ENCODE peak calls at places on chromosome 7, in five cellular contexts. One of them, this sample, is unnamed.

GRCh38 chr7:4730971-4731370 is 44.5 kb upstream of the AP5Z1 start:
- DNase-seq in CD8-positive, alpha-beta memory T cell: peak; percentile 42
- DNase-seq in hepatocyte: no peak
- DNase-seq in fibroblast of pulmonary artery: no peak
- DNase-seq in cardiac muscle cell: no peak
- DNase-seq in this sample: no peak

GRCh38 chr7:151699147-151699546 is 177.8 kb downstream of the PRKAG2 start:
- DNase-seq in CD8-positive, alpha-beta memory T cell: no peak
- DNase-seq in hepatocyte: no peak
- DNase-seq in cardiac muscle cell: peak; percentile 99
- DNase-seq in fibroblast of pulmonary artery: peak; percentile 91
- DNase-seq in this sample: no peak

GRCh38 chr7:135499818-135500217 is 10.1 kb downstream of the CNOT4 start:
- DNase-seq in CD8-positive, alpha-beta memory T cell: no peak
- DNase-seq in cardiac muscle cell: peak; percentile 46
- DNase-seq in fibroblast of pulmonary artery: peak; percentile 36
- DNase-seq in hepatocyte: no peak
- DNase-seq in this sample: no peak

GRCh38 chr7:156156734-156157408 is 344.6 kb upstream of the SHH start:
- DNase-seq in CD8-positive, alpha-beta memory T cell: no peak
- DNase-seq in hepatocyte: peak; percentile 61
- DNase-seq in cardiac muscle cell: no peak
- DNase-seq in fibroblast of pulmonary artery: no peak
- DNase-seq in this sample: no peak

GRCh38 chr7:86645174-86645566 is 1.5 kb downstream of the GRM3 start:
- DNase-seq in CD8-positive, alpha-beta memory T cell: no peak
- DNase-seq in cardiac muscle cell: no peak
- DNase-seq in fibroblast of pulmonary artery: no peak
- DNase-seq in hepatocyte: no peak
- DNase-seq in this sample: no peak

GRCh38 chr7:491958-492713 is 27.5 kb downstream of the PDGFA start:
- DNase-seq in CD8-positive, alpha-beta memory T cell: no peak
- DNase-seq in hepatocyte: no peak
- DNase-seq in cardiac muscle cell: no peak
- DNase-seq in fibroblast of pulmonary artery: no peak
- DNase-seq in this sample: no peak

GRCh38 chr7:104207731-104208420 is at the start of gene ORC5:
- DNase-seq in CD8-positive, alpha-beta memory T cell: peak; percentile 75
- DNase-seq in cardiac muscle cell: peak; percentile 91
- DNase-seq in hepatocyte: peak; percentile 80
- DNase-seq in fibroblast of pulmonary artery: peak; percentile 85
- DNase-seq in this sample: peak; percentile 38

GRCh38 chr7:101094791-101095375 is 9.6 kb downstream of the TRIM56 start:
- DNase-seq in CD8-positive, alpha-beta memory T cell: no peak
- DNase-seq in cardiac muscle cell: peak; percentile 79
- DNase-seq in fibroblast of pulmonary artery: peak; percentile 81
- DNase-seq in hepatocyte: peak; percentile 62
- DNase-seq in this sample: peak; percentile 47

GRCh38 chr7:94375713-94376112 is 19.0 kb upstream of the COL1A2 start:
- DNase-seq in cardiac muscle cell: peak; percentile 99
- DNase-seq in fibroblast of pulmonary artery: peak; percentile 99
- DNase-seq in hepatocyte: peak; percentile 75
- DNase-seq in CD8-positive, alpha-beta memory T cell: no peak
- DNase-seq in this sample: no peak

GRCh38 chr7:89200758-89201157 is 405.2 kb upstream of the TEX47 start:
- DNase-seq in hepatocyte: no peak
- DNase-seq in cardiac muscle cell: no peak
- DNase-seq in fibroblast of pulmonary artery: no peak
- DNase-seq in CD8-positive, alpha-beta memory T cell: no peak
- DNase-seq in this sample: no peak

GRCh38 chr7:2687338-2687869 is 598 bp upstream of the AMZ1 start:
- DNase-seq in CD8-positive, alpha-beta memory T cell: no peak
- DNase-seq in hepatocyte: no peak
- DNase-seq in fibroblast of pulmonary artery: peak; percentile 27
- DNase-seq in cardiac muscle cell: peak; percentile 44
- DNase-seq in this sample: no peak

GRCh38 chr7:133829336-133829897 is 297.7 kb upstream of the LRGUK start:
- DNase-seq in fibroblast of pulmonary artery: no peak
- DNase-seq in CD8-positive, alpha-beta memory T cell: no peak
- DNase-seq in hepatocyte: no peak
- DNase-seq in cardiac muscle cell: no peak
- DNase-seq in this sample: no peak

GRCh38 chr7:23467281-23467680 is 3.0 kb downstream of the IGF2BP3 start:
- DNase-seq in cardiac muscle cell: no peak
- DNase-seq in CD8-positive, alpha-beta memory T cell: no peak
- DNase-seq in hepatocyte: peak; percentile 10
- DNase-seq in fibroblast of pulmonary artery: no peak
- DNase-seq in this sample: no peak

GRCh38 chr7:2823124-2823523 is 21.0 kb downstream of the GNA12 start:
- DNase-seq in CD8-positive, alpha-beta memory T cell: no peak
- DNase-seq in fibroblast of pulmonary artery: peak; percentile 33
- DNase-seq in hepatocyte: no peak
- DNase-seq in cardiac muscle cell: peak; percentile 49
- DNase-seq in this sample: no peak

GRCh38 chr7:47669178-47669878 is 87.4 kb upstream of the TNS3 start:
- DNase-seq in CD8-positive, alpha-beta memory T cell: no peak
- DNase-seq in cardiac muscle cell: peak; percentile 93
- DNase-seq in hepatocyte: peak; percentile 77
- DNase-seq in fibroblast of pulmonary artery: peak; percentile 92
- DNase-seq in this sample: peak; percentile 46

GRCh38 chr7:19105546-19105945 is 11.9 kb downstream of the TWIST1 start:
- DNase-seq in CD8-positive, alpha-beta memory T cell: no peak
- DNase-seq in hepatocyte: no peak
- DNase-seq in fibroblast of pulmonary artery: no peak
- DNase-seq in cardiac muscle cell: no peak
- DNase-seq in this sample: no peak
- H3K4me3 ChIP-seq in CD8-positive, alpha-beta memory T cell: no peak overlapping the region
- H3K4me3 ChIP-seq in hepatocyte: peak overlapping the region; percentile 24
- H3K4me3 ChIP-seq in fibroblast of pulmonary artery: no peak overlapping the region
- H3K4me3 ChIP-seq in cardiac muscle cell: no peak overlapping the region
- H3K4me3 ChIP-seq in this sample: no peak overlapping the region

DNA sequence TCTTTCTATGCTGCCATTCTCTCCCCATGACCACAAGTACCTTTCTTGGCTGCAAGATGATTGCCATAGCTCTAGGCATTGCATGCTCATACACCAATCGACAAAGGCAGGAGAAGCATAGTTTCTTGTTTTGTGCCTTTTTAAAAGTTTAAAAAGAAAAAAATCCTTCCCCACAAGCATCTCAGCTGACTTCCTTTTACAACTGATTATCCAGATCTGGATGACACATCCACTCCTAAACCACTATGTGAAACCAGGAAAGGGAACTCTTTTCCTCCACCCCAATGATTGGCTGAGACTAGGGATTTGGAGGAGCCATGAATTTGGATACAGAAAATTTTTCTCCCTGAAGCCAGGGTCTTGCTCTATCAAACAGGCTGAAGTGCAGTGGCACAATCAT is 14.5 kb upstream of the LRRC4 start:
- DNase-seq in hepatocyte: no peak
- DNase-seq in fibroblast of pulmonary artery: peak; percentile 37
- DNase-seq in CD8-positive, alpha-beta memory T cell: no peak
- DNase-seq in cardiac muscle cell: peak; percentile 38
- DNase-seq in this sample: no peak
- H3K4me3 ChIP-seq in hepatocyte: no peak overlapping the region
- H3K4me3 ChIP-seq in fibroblast of pulmonary artery: no peak overlapping the region
- H3K4me3 ChIP-seq in CD8-positive, alpha-beta memory T cell: no peak overlapping the region
- H3K4me3 ChIP-seq in cardiac muscle cell: no peak overlapping the region
- H3K4me3 ChIP-seq in this sample: no peak overlapping the region

DNA sequence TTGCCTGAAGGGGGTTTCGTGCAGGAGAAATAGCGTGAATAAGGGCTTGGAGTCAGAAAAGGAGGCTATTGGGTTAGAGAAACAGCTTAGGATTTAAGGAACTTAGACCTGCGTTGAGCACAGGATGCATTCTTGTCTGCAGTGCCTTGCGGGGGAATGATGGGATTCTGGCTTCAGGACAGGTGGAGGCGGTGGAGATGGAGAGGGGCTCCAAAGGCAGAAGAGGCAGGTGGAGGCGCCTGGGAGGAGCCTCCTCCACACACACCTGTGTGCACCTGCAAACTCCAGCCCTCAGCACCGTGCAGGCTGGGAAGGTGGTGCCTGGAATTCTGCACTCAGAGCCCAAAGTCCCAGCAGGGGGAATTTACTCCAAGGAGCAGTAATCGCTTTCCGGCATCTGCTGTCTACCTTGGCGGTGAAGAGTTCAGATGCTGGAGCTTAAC is 1.8 kb downstream of the CLIP2 start:
- DNase-seq in CD8-positive, alpha-beta memory T cell: no peak
- DNase-seq in cardiac muscle cell: no peak
- DNase-seq in fibroblast of pulmonary artery: no peak
- DNase-seq in hepatocyte: no peak
- DNase-seq in this sample: no peak
- H3K4me3 ChIP-seq in CD8-positive, alpha-beta memory T cell: no peak overlapping the region
- H3K4me3 ChIP-seq in cardiac muscle cell: no peak overlapping the region
- H3K4me3 ChIP-seq in fibroblast of pulmonary artery: peak overlapping the region; percentile 82
- H3K4me3 ChIP-seq in hepatocyte: peak overlapping the region; percentile 98
- H3K4me3 ChIP-seq in this sample: no peak overlapping the region

DNA sequence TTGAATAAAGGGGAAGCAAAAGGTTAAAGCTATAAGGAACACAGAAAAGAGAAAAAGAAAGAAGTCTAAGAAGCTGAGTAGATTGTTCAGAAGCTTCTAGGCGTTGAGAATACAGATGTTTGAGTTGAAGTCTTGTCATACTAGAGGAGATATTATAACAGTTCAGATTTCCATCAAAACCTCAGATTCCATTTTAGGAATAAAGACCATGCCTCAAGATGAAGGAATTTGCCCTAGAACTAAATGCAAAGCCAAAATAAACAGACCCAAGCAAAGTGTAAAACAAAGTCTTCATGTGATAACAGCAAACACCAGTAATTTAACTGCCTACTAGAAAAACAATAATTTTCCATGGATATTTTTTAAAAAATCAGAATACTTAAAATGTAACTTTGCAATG is 476.5 kb upstream of the POT1 start:
- DNase-seq in fibroblast of pulmonary artery: peak; percentile 2
- DNase-seq in hepatocyte: no peak
- DNase-seq in CD8-positive, alpha-beta memory T cell: no peak
- DNase-seq in cardiac muscle cell: no peak
- DNase-seq in this sample: no peak
- H3K4me3 ChIP-seq in fibroblast of pulmonary artery: no peak overlapping the region
- H3K4me3 ChIP-seq in hepatocyte: no peak overlapping the region
- H3K4me3 ChIP-seq in CD8-positive, alpha-beta memory T cell: no peak overlapping the region
- H3K4me3 ChIP-seq in cardiac muscle cell: no peak overlapping the region
- H3K4me3 ChIP-seq in this sample: no peak overlapping the region

GRCh38 chr7:76281706-76282343 is 20.6 kb upstream of the HSPB1 start:
- DNase-seq in cardiac muscle cell: no peak
- DNase-seq in CD8-positive, alpha-beta memory T cell: no peak
- DNase-seq in fibroblast of pulmonary artery: no peak
- DNase-seq in hepatocyte: no peak
- DNase-seq in this sample: no peak

GRCh38 chr7:76283254-76284159 is 19.0 kb upstream of the HSPB1 start:
- DNase-seq in hepatocyte: no peak
- DNase-seq in CD8-positive, alpha-beta memory T cell: no peak
- DNase-seq in cardiac muscle cell: no peak
- DNase-seq in fibroblast of pulmonary artery: no peak
- DNase-seq in this sample: no peak

GRCh38 chr7:76280408-76280807 is 22.1 kb upstream of the HSPB1 start:
- DNase-seq in cardiac muscle cell: peak; percentile 21
- DNase-seq in CD8-positive, alpha-beta memory T cell: no peak
- DNase-seq in hepatocyte: no peak
- DNase-seq in fibroblast of pulmonary artery: no peak
- DNase-seq in this sample: no peak

GRCh38 chr7:76282344-76283253 is 19.9 kb upstream of the HSPB1 start:
- DNase-seq in hepatocyte: no peak
- DNase-seq in cardiac muscle cell: peak; percentile 38
- DNase-seq in CD8-positive, alpha-beta memory T cell: no peak
- DNase-seq in fibroblast of pulmonary artery: no peak
- DNase-seq in this sample: no peak

DNA sequence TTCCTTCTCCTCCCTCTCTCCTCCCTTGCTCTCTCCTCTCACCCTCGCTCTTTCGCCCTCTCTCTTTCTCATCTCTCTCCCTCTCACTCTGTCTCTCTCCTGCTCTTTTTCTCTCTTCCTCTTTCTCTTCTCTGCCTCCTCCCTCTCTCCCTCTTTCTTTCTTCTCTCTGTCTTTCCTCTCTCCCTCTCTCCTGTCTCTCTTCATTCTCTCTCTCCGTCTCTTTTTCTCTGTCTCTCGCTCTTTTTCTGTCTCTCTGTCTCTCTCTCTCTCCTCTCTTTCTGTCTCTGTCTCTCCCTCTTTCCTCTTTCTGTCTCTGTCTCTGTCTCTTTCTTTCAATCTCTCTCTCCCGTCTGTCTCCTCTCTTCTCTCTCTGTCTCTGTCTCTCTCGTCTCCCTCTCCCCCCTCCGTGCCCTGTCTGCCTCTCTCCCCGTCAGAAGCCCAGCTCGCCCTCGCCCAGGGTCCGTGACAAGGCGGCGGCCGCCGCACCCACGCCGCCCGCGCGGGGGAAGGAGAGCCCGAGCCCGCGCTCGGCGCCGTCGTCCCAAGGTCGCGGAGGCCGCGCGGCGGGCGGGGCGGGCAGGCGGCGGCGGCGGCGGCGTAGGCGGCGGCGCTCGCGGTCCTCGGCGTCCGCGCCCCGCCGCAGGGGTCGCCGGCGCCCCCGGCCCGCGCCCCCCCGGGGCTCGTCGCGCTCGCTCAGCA is 21.3 kb upstream of the HSPB1 start:
- DNase-seq in hepatocyte: no peak
- DNase-seq in CD8-positive, alpha-beta memory T cell: no peak
- DNase-seq in cardiac muscle cell: no peak
- DNase-seq in fibroblast of pulmonary artery: no peak
- DNase-seq in this sample: no peak
- H3K4me3 ChIP-seq in hepatocyte: no peak overlapping the region
- H3K4me3 ChIP-seq in CD8-positive, alpha-beta memory T cell: peak overlapping the region; percentile 37
- H3K4me3 ChIP-seq in cardiac muscle cell: peak overlapping the region; percentile 19
- H3K4me3 ChIP-seq in fibroblast of pulmonary artery: peak overlapping the region; percentile 14
- H3K4me3 ChIP-seq in this sample: no peak overlapping the region

DNA sequence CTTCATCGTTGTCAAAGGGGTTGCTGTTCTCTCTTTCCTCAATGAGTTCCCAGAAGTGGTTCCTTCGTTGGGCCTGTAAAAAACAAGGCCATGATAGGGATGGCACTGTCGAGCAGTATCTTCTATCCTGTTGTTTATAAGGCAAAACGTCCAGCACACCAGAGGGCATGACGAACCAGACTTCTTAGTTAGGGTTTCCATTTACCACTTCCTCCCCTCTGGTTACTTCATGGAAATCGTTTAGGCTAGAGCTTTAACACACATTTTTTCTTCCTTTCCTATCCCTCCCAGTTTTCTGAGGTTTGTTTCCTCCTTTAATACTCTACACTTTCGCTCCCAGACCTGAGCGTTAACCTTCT is 24.7 kb downstream of the MKRN1 start:
- DNase-seq in hepatocyte: no peak
- DNase-seq in cardiac muscle cell: no peak
- DNase-seq in fibroblast of pulmonary artery: no peak
- DNase-seq in CD8-positive, alpha-beta memory T cell: no peak
- DNase-seq in this sample: no peak
- H3K4me3 ChIP-seq in hepatocyte: no peak overlapping the region
- H3K4me3 ChIP-seq in cardiac muscle cell: no peak overlapping the region
- H3K4me3 ChIP-seq in fibroblast of pulmonary artery: no peak overlapping the region
- H3K4me3 ChIP-seq in CD8-positive, alpha-beta memory T cell: no peak overlapping the region
- H3K4me3 ChIP-seq in this sample: no peak overlapping the region

GRCh38 chr7:148747274-148747673 is 48.6 kb downstream of the CUL1 start:
- DNase-seq in cardiac muscle cell: no peak
- DNase-seq in fibroblast of pulmonary artery: no peak
- DNase-seq in hepatocyte: peak; percentile 57
- DNase-seq in CD8-positive, alpha-beta memory T cell: no peak
- DNase-seq in this sample: no peak
- H3K4me3 ChIP-seq in cardiac muscle cell: no peak overlapping the region
- H3K4me3 ChIP-seq in fibroblast of pulmonary artery: no peak overlapping the region
- H3K4me3 ChIP-seq in hepatocyte: no peak overlapping the region
- H3K4me3 ChIP-seq in CD8-positive, alpha-beta memory T cell: no peak overlapping the region
- H3K4me3 ChIP-seq in this sample: no peak overlapping the region